ENCODE peak calls at places on chromosomes 6 and 20, in ten cellular contexts. U is stomach; T is skeletal muscle cell; C is body of pancreas; I is brain microvascular endothelial cell; A is smooth muscle cell of the brain vasculature; Z is HT1080; S is T1000; D is activated T-cell treated with anti-CD3 and anti-CD28 coated beads, Interleukin-2, amount 50 U/mL, for 72 hours; W is occipital lobe. G is an unnamed sample.

GRCh38 chr20:8144282-8145245 is 12.5 kb downstream of the PLCB1 start:
- DNase-seq in U (no peak), T (peak; percentile 96), C (no peak), I (peak; percentile 92), A (peak; percentile 55), Z (peak; percentile 97), S (peak; percentile 38), D (no peak), W (no peak), G (no peak)

GRCh38 chr6:40779399-40779798 is 192.2 kb upstream of the LRFN2 start:
- DNase-seq in U (no peak), T (no peak), C (no peak), I (peak; percentile 57), A (no peak), Z (peak; percentile 96), S (no peak), D (no peak), W (no peak), G (no peak)

GRCh38 chr20:8535403-8536003 is 403.4 kb downstream of the PLCB1 start:
- DNase-seq in U (no peak), T (no peak), C (no peak), I (no peak), A (no peak), Z (no peak), S (no peak), D (peak; percentile 5), W (no peak), G (no peak)

GRCh38 chr6:75609639-75610590 is 8.2 kb downstream of the SENP6 start:
- DNase-seq in U (no peak), T (no peak), C (no peak), I (no peak), A (no peak), Z (peak; percentile 23), S (no peak), D (no peak), W (no peak), G (no peak)

GRCh38 chr6:126546771-126547170 is 206.9 kb downstream of the CENPW start:
- DNase-seq in U (no peak), T (peak; percentile 20), C (no peak), I (no peak), A (no peak), Z (peak; percentile 11), S (peak; percentile 8), D (no peak), W (no peak), G (no peak)

GRCh38 chr20:8757146-8757545 is 311.7 kb upstream of the PLCB4 start:
- DNase-seq in U (no peak), T (peak; percentile 81), C (no peak), I (peak; percentile 66), A (no peak), Z (peak; percentile 87), S (no peak), D (no peak), W (peak; percentile 15), G (no peak)

GRCh38 chr20:59743767-59744485 is 139.6 kb downstream of the PHACTR3 start:
- DNase-seq in U (no peak), T (no peak), C (no peak), I (no peak), A (no peak), Z (peak; percentile 33), S (no peak), D (no peak), W (no peak), G (no peak)

GRCh38 chr6:16999486-17000436 is 102.1 kb upstream of the STMND1 start:
- DNase-seq in U (no peak), T (peak; percentile 70), C (peak; percentile 18), I (no peak), A (no peak), Z (peak; percentile 7), S (no peak), D (no peak), W (no peak), G (no peak)

GRCh38 chr20:1424336-1424735 is 31.5 kb upstream of the FKBP1A start:
- DNase-seq in U (no peak), T (no peak), C (no peak), I (no peak), A (no peak), Z (no peak), S (no peak), D (no peak), W (no peak), G (no peak)

GRCh38 chr20:53643031-53643832 is 49.6 kb upstream of the ZNF217 start:
- DNase-seq in U (peak; percentile 52), T (peak; percentile 36), C (peak; percentile 78), I (peak; percentile 77), A (no peak), Z (peak; percentile 87), S (peak; percentile 14), D (peak; percentile 58), W (no peak), G (peak; percentile 71)

GRCh38 chr6:144234399-144234798 is 50.7 kb upstream of the UTRN start:
- DNase-seq in U (no peak), T (no peak), C (no peak), I (no peak), A (no peak), Z (no peak), S (no peak), D (no peak), W (no peak), G (no peak)